ENCODE peak calls at places on chromosomes 13 and 19, in nine cellular contexts. W, F, T, J, O, I, L, N and D are unnamed samples.

GRCh38 chr19:35075202-35076025 is 33.9 kb downstream of the HPN start:
- DNase-seq in W (no peak), F (no peak), T (no peak), J (no peak), O (no peak), I (no peak), L (no peak), N (no peak), D (no peak)

GRCh38 chr13:96089749-96090239 is at the start of gene HS6ST3:
- DNase-seq in W (no peak), F (peak; percentile 72), T (no peak), J (no peak), O (peak; percentile 10), I (peak; percentile 57), L (no peak), N (peak; percentile 78), D (peak; percentile 63)

GRCh38 chr13:111345682-111346081 is 25.2 kb downstream of the TEX29 start:
- DNase-seq in W (no peak), F (no peak), T (no peak), J (no peak), O (no peak), I (no peak), L (no peak), N (no peak), D (no peak)

GRCh38 chr19:20279516-20279915 is 112.5 kb downstream of the ZNF486 start:
- DNase-seq in W (no peak), F (no peak), T (no peak), J (no peak), O (no peak), I (no peak), L (no peak), N (no peak), D (no peak)

GRCh38 chr13:27168086-27168485 is 3.5 kb downstream of the USP12 start:
- DNase-seq in W (peak; percentile 28), F (no peak), T (no peak), J (no peak), O (no peak), I (no peak), L (no peak), N (no peak), D (no peak)

GRCh38 chr19:1478934-1479707 is at the start of gene C19orf25:
- DNase-seq in W (peak; percentile 95), F (peak; percentile 96), T (peak; percentile 92), J (peak; percentile 97), O (peak; percentile 95), I (peak; percentile 90), L (peak; percentile 76), N (peak; percentile 96), D (peak; percentile 97)

GRCh38 chr13:49549289-49549688 is 36.1 kb downstream of the RCBTB1 start:
- DNase-seq in W (no peak), F (no peak), T (no peak), J (no peak), O (no peak), I (no peak), L (no peak), N (no peak), D (no peak)

GRCh38 chr13:113355621-113356020 is 8.3 kb downstream of the GRTP1 start:
- DNase-seq in W (no peak), F (no peak), T (no peak), J (no peak), O (no peak), I (no peak), L (no peak), N (no peak), D (no peak)

GRCh38 chr19:40928859-40929258 is 46.8 kb upstream of the CYP2A7 start:
- DNase-seq in W (no peak), F (no peak), T (no peak), J (peak; percentile 60), O (peak; percentile 44), I (no peak), L (no peak), N (no peak), D (no peak)
- H3K4me3 ChIP-seq in W (no peak overlapping the region), F (no peak overlapping the region), T (no peak overlapping the region), J (no peak overlapping the region), O (no peak overlapping the region), I (no peak overlapping the region), L (no peak overlapping the region), N (no peak overlapping the region), D (no peak overlapping the region)

GRCh38 chr13:101624210-101624922 is 171.9 kb downstream of the ITGBL1 start:
- DNase-seq in W (no peak), F (no peak), T (peak; percentile 51), J (no peak), O (no peak), I (no peak), L (no peak), N (no peak), D (no peak)
- H3K4me3 ChIP-seq in W (no peak overlapping the region), F (no peak overlapping the region), T (peak overlapping the region; percentile 18), J (no peak overlapping the region), O (no peak overlapping the region), I (no peak overlapping the region), L (no peak overlapping the region), N (no peak overlapping the region), D (no peak overlapping the region)

GRCh38 chr19:3670796-3671679 is 29.2 kb downstream of the PIP5K1C start:
- DNase-seq in W (peak; percentile 66), F (peak; percentile 97), T (peak; percentile 88), J (peak; percentile 88), O (peak; percentile 88), I (no peak), L (no peak), N (no peak), D (no peak)
- H3K4me3 ChIP-seq in W (peak overlapping the region; percentile 13), F (peak overlapping the region; percentile 46), T (peak overlapping the region; percentile 49), J (peak overlapping the region; percentile 13), O (no peak overlapping the region), I (no peak overlapping the region), L (no peak overlapping the region), N (no peak overlapping the region), D (no peak overlapping the region)

GRCh38 chr19:3361384-3362216 is 4.8 kb upstream of the NFIC start:
- DNase-seq in W (no peak), F (peak; percentile 70), T (no peak), J (peak; percentile 75), O (no peak), I (no peak), L (no peak), N (no peak), D (no peak)
- H3K4me3 ChIP-seq in W (peak overlapping the region; percentile 99), F (peak overlapping the region; percentile 100), T (peak overlapping the region; percentile 76), J (peak overlapping the region; percentile 73), O (peak overlapping the region; percentile 70), I (no peak overlapping the region), L (peak overlapping the region; percentile 73), N (no peak overlapping the region), D (peak overlapping the region; percentile 61)

GRCh38 chr13:30871713-30872029 is 34.4 kb upstream of the MEDAG start:
- DNase-seq in W (no peak), F (no peak), T (peak; percentile 41), J (no peak), O (no peak), I (no peak), L (no peak), N (no peak), D (no peak)

GRCh38 chr13:30870049-30870884 is 35.8 kb upstream of the MEDAG start:
- DNase-seq in W (peak; percentile 44), F (peak; percentile 99), T (peak; percentile 99), J (peak; percentile 81), O (peak; percentile 99), I (peak; percentile 42), L (no peak), N (no peak), D (peak; percentile 65)

GRCh38 chr13:30870916-30871712 is 35.0 kb upstream of the MEDAG start:
- DNase-seq in W (no peak), F (no peak), T (no peak), J (no peak), O (no peak), I (no peak), L (no peak), N (no peak), D (no peak)

GRCh38 chr13:30868806-30869470 is 37.1 kb upstream of the MEDAG start:
- DNase-seq in W (no peak), F (no peak), T (peak; percentile 61), J (no peak), O (no peak), I (no peak), L (no peak), N (no peak), D (no peak)

DNA sequence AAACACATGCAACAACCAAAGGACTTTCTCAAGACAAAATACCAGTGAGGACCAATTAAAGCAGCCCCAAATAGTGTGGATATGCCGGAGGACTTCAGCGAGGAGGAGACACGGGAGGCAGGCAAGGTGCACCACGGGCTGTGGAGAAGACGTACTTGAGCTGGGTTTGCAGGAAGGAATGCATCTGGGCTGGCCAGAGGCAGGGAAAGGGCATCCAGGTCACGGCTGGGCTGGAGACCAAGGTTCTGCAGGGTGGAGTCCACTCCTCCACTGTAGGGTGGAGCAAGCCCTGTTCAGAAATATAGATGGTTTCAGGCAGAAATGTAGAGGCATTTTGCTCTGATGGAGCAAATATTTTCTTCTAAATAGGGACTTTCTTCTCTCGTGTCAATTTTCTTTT is 36.6 kb upstream of the MEDAG start:
- DNase-seq in W (no peak), F (peak; percentile 80), T (peak; percentile 77), J (no peak), O (peak; percentile 54), I (no peak), L (no peak), N (no peak), D (no peak)
- H3K4me3 ChIP-seq in W (no peak overlapping the region), F (no peak overlapping the region), T (peak overlapping the region; percentile 29), J (no peak overlapping the region), O (no peak overlapping the region), I (no peak overlapping the region), L (no peak overlapping the region), N (no peak overlapping the region), D (no peak overlapping the region)

DNA sequence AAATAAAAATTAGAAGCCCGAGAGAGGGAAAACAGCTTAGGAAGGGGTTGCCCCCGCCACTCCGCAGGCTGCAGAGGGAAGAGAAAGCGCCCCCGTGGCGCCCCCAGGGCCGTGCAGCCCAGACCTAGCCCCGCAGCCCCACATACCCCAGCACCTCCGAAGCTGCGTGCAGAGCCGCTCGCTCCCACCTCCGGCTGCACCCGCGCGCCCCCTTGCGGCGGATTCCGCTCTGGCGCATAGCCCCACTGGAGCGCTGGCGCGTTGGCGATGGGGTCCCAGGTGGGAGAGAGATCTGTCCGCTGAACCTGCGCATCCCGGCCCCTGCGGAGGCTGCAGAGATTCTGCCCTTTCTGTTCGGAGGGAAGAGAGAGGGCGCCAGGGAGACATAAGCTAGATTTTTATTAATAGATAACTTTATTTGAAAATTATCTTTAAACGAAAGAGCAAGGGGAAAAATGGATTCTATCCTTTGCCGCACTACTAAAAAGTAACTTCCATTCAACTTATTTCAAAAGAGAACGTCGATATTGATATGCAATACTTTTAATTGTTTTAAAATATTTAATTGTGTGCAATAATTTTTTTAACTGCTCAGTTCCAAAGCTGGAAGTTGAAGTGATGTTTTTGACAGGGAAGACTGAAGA is 11.7 kb upstream of the CLN5 start:
- DNase-seq in W (peak; percentile 82), F (peak; percentile 83), T (peak; percentile 50), J (peak; percentile 75), O (peak; percentile 64), I (peak; percentile 73), L (peak; percentile 68), N (peak; percentile 67), D (peak; percentile 90)
- H3K4me3 ChIP-seq in W (peak overlapping the region; percentile 12), F (peak overlapping the region; percentile 23), T (peak overlapping the region; percentile 43), J (no peak overlapping the region), O (peak overlapping the region; percentile 3), I (no peak overlapping the region), L (peak overlapping the region; percentile 25), N (no peak overlapping the region), D (peak overlapping the region; percentile 6)

GRCh38 chr13:32881074-32881791 is 135.0 kb upstream of the KL start:
- DNase-seq in W (no peak), F (no peak), T (peak; percentile 77), J (no peak), O (peak; percentile 68), I (no peak), L (no peak), N (no peak), D (no peak)
- H3K4me3 ChIP-seq in W (no peak overlapping the region), F (no peak overlapping the region), T (no peak overlapping the region), J (no peak overlapping the region), O (no peak overlapping the region), I (no peak overlapping the region), L (no peak overlapping the region), N (no peak overlapping the region), D (no peak overlapping the region)